ENCODE peak calls at places on chromosome 15, in seven cellular contexts. N is WTC11, U is epithelial cell of esophagus, F is B cell, B is PC-3, J is fibroblast of lung, C is Calu3. Z is an unnamed sample.

GRCh38 chr15:64454282-64454681 is 6.1 kb upstream of the ZNF609 start:
- DNase-seq in C (no peak), J (no peak), F (no peak), N (no peak), B (no peak), U (no peak), Z (no peak)

GRCh38 chr15:38069506-38069905 is 135.1 kb downstream of the TMCO5A start:
- DNase-seq in U (peak; percentile 86), C (peak; percentile 28), N (no peak), J (peak; percentile 87), B (peak; percentile 92), F (no peak), Z (no peak)

GRCh38 chr15:98154863-98155262 is 194.4 kb downstream of the ARRDC4 start:
- DNase-seq in F (no peak), J (peak; percentile 22), N (no peak), U (peak; percentile 98), C (peak; percentile 13), B (peak; percentile 19), Z (no peak)

GRCh38 chr15:88894348-88894818 is 961 bp downstream of the HAPLN3 start:
- DNase-seq in J (peak; percentile 34), U (peak; percentile 83), F (peak; percentile 68), C (peak; percentile 94), N (peak; percentile 93), B (peak; percentile 77), Z (peak; percentile 76)

GRCh38 chr15:31905054-31905453 is 125.3 kb upstream of the CHRNA7 start:
- DNase-seq in N (peak; percentile 31), F (no peak), C (no peak), J (no peak), B (no peak), U (no peak), Z (no peak)

GRCh38 chr15:101024709-101025108 is 105.6 kb downstream of the LRRK1 start:
- DNase-seq in N (no peak), B (no peak), U (no peak), F (no peak), J (no peak), C (no peak), Z (no peak)

GRCh38 chr15:101489633-101490407 is at the start of gene PCSK6:
- DNase-seq in J (no peak), U (peak; percentile 49), F (no peak), N (peak; percentile 57), C (peak; percentile 53), B (no peak), Z (no peak)

GRCh38 chr15:101050647-101051290 is 131.6 kb downstream of the LRRK1 start:
- DNase-seq in J (no peak), C (no peak), F (peak; percentile 20), N (no peak), U (no peak), B (no peak), Z (no peak)

GRCh38 chr15:101675796-101676582 is 23.8 kb upstream of the TM2D3 start:
- DNase-seq in J (peak; percentile 88), N (no peak), C (no peak), F (no peak), B (peak; percentile 72), U (peak; percentile 67), Z (no peak)

GRCh38 chr15:52579852-52580251 is 11.0 kb upstream of the ARPP19 start:
- DNase-seq in B (no peak), J (no peak), C (no peak), U (no peak), F (no peak), N (no peak), Z (no peak)

GRCh38 chr15:82124331-82125263 is 78.8 kb upstream of the MEX3B start:
- DNase-seq in F (no peak), J (no peak), N (peak; percentile 26), U (no peak), B (no peak), C (no peak), Z (no peak)

GRCh38 chr15:45641374-45641778 is 6.5 kb downstream of the SQOR start:
- DNase-seq in F (no peak), B (peak; percentile 90), N (no peak), J (peak; percentile 94), C (peak; percentile 53), U (peak; percentile 98), Z (no peak)
- TF ChIP-seq CTCF in F (no peak), B (no peak), N (no peak), J (peak; percentile 23), C (peak; percentile 14), U (peak; percentile 13), Z (no peak)

DNA sequence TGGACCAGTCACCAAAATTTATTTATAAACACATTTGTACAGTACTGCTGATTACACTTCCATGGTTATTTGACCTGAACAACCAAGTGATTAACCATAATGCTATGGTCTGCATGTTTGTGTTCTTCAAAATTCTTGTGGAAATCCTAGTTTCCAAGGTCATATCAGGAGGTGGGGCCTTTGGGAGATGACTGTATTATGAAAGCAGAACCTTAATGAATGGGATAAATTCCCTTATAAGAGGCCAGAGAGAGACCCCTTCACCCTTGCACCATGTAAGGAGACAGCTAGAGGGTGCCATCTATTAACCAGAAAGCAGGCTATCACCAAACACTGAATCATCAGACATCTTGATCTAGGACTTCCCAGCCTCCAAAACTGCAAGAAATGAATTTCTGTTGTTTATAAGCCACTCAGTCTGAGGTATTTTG is 1.9 kb downstream of the SCAPER start:
- DNase-seq in B (peak; percentile 24), F (peak; percentile 46), U (peak; percentile 41), N (no peak), C (no peak), J (peak; percentile 47), Z (no peak)
- TF ChIP-seq CTCF in B (peak; percentile 52), F (peak; percentile 70), U (peak; percentile 38), N (no peak), C (no peak), J (peak; percentile 32), Z (no peak)

GRCh38 chr15:67520976-67521769 is at the start of gene C15orf61:
- DNase-seq in U (peak; percentile 89), F (peak; percentile 86), B (peak; percentile 91), C (peak; percentile 98), N (peak; percentile 72), J (peak; percentile 80), Z (peak; percentile 82)
- TF ChIP-seq CTCF in U (no peak), F (no peak), B (no peak), C (no peak), N (no peak), J (no peak), Z (no peak)

GRCh38 chr15:66735909-66736305 is 33.9 kb downstream of the SMAD6 start:
- DNase-seq in F (no peak), J (no peak), N (no peak), B (no peak), C (no peak), U (no peak), Z (no peak)
- TF ChIP-seq CTCF in F (no peak), J (no peak), N (no peak), B (no peak), C (no peak), U (no peak), Z (no peak)

DNA sequence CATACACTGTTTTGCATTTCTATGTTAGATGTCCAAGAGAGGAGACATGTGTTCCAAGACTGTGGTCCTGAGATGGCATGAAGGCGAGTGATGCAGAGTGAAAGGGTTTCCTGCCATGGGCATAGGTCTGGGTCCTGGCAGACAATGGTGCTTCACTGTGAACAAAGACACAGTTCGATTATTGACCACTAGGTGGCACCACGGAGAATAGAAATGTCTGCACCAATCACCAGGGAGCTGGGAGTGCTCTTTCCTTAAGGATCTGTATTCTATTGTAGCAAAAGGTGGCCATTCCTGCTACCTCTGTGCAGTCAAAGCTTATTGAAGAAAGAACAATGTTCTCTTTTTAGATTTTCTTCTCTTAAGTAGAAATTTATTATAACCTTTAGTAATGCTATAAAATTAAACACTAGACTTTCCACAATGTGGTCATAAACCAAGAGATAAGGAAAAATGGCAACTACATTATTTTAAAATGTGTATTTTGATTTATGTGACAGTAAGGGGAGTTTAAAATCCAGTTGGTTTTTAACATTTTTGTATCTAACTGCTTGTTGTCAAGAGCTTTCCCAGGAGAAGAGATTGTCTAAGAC is 88.7 kb downstream of the GABRG3 start:
- DNase-seq in J (peak; percentile 56), U (peak; percentile 27), N (peak; percentile 72), C (peak; percentile 2), B (peak; percentile 44), F (no peak), Z (peak; percentile 25)
- TF ChIP-seq CTCF in J (peak; percentile 64), U (peak; percentile 28), N (peak; percentile 59), C (no peak), B (peak; percentile 68), F (peak; percentile 67), Z (peak; percentile 73)

DNA sequence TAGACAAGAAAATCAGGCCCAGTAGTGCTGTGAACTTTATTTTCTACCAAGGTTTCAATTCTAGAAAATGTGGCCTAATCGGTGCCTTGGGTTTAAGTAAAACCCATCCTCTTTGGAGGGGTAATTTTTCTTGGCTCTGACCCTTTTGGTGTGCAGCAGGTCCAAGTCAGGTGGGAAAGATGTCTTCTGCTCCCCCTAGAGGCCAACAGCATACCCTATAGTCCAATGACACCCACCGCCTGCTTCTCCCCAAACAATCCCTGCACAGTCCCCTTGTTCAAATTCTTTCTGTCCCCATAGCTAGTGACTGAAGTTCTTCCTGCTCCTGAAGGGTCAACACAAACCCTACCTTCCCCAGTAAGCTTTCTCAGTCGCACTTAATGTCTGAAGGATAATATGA is 261.8 kb upstream of the GOLGA6L4 start:
- DNase-seq in U (peak; percentile 20), N (no peak), B (peak; percentile 30), F (no peak), C (peak; percentile 22), J (peak; percentile 9), Z (no peak)
- TF ChIP-seq CTCF in U (peak; percentile 38), N (peak; percentile 57), B (peak; percentile 64), F (no peak), C (peak; percentile 33), J (peak; percentile 44), Z (peak; percentile 43)

GRCh38 chr15:56017920-56018319 is 24.5 kb upstream of the NEDD4 start:
- DNase-seq in C (no peak), N (no peak), B (no peak), U (peak; percentile 77), F (no peak), J (peak; percentile 28), Z (no peak)
- TF ChIP-seq CTCF in C (peak; percentile 13), N (no peak), B (no peak), U (peak; percentile 42), F (no peak), J (peak; percentile 33), Z (no peak)